ENCODE peak calls at places on chromosomes 4 and X, in nine cellular contexts. U is left lung; L is sigmoid colon; M is tibial artery; S is naive thymus-derived CD4-positive, alpha-beta T cell; H is fibroblast of mammary gland; O is PC-9; I is astrocyte of the spinal cord; R is OCI-LY7. T is an unnamed sample.

GRCh38 chr4:1235381-1236102 is 13.4 kb downstream of the CTBP1 start:
- DNase-seq in M (peak), L (peak), S (no peak), O (no peak), I (no peak), H (no peak), U (peak), R (no peak), T (no peak)

GRCh38 chrX:72526534-72527508 is 45.8 kb downstream of the HDAC8 start:
- DNase-seq in O (no peak), R (no peak), S (no peak), M (peak), U (no peak), H (peak), I (peak), L (no peak), T (no peak)

GRCh38 chrX:153375571-153375970 is 25.6 kb downstream of the PNMA6E start:
- DNase-seq in R (no peak), I (no peak), O (no peak), H (no peak), U (no peak), S (no peak), M (no peak), L (no peak), T (no peak)

GRCh38 chr4:8688908-8689445 is 96.4 kb downstream of the CPZ start:
- DNase-seq in R (no peak), S (no peak), M (peak), U (no peak), H (no peak), L (peak), O (no peak), I (no peak), T (no peak)

GRCh38 chr4:13548984-13549546 is 4.8 kb upstream of the NKX3-2 start:
- DNase-seq in S (peak), O (peak), U (peak), R (peak), L (peak), M (peak), I (peak), H (peak), T (peak)

GRCh38 chr4:81724925-81725329 is 253.2 kb upstream of the RASGEF1B start:
- DNase-seq in L (peak), O (no peak), I (no peak), U (peak), R (peak), S (no peak), H (peak), M (peak), T (no peak)

GRCh38 chr4:15654556-15655222 is 468 bp downstream of the FBXL5 start:
- DNase-seq in I (peak), S (no peak), U (peak), R (peak), L (peak), O (no peak), M (peak), H (peak), T (no peak)

GRCh38 chr4:82848706-82849105 is 42.2 kb downstream of the SEC31A start:
- DNase-seq in U (no peak), S (no peak), M (no peak), I (no peak), H (no peak), O (no peak), L (no peak), R (no peak), T (no peak)

GRCh38 chr4:19575959-19576358 is 675.7 kb upstream of the SLIT2 start:
- DNase-seq in M (no peak), R (peak), L (no peak), H (no peak), U (no peak), S (no peak), I (no peak), O (no peak), T (no peak)
- H3K4me3 ChIP-seq in M (no peak), R (no peak), L (no peak), H (no peak), U (no peak), S (no peak), I (no peak), O (no peak), T (no peak)

DNA sequence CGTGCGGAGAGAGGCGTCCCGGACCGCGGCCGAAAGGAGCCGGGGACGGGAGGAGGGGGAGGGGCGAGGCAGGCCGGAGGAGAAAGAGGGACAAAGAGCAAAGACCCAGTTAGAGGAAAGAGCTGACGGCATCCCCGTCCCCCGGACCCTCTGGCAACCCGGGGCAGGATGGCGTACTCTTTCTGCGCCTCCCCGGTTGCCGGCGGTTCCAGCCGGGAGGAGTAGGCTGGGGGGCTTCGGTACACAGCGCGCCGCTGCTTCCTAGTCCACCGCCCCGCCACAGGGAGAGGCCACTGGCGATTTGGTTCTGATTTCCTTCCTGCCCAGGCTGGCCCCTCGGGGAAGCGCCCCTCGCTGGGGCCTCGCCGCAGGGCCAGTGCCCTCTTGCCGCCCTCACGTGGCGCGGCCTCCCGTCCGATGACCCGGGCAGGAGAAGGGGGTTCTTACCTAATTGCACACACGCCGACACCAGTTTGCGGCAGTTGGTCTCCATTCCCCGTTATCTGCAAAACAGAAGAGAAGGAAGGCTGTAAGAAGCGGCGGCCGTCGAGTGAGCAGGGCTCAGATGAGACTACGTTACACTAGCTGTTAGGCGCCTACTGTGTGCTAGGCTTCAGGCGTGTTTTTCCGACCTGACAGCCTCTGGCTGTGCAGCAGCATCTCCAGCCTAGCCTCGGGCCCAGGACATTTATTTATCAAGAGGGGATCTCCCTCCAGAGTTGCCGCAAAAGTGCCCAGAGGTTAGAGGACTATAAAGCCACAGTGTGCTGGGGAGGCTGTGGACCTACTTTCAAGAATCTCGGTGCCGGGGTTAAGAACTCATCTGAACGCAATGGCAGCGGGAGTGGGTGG is 9.9 kb upstream of the PITX2 start:
- DNase-seq in M (no peak), R (no peak), O (no peak), L (no peak), H (no peak), U (no peak), S (no peak), I (no peak), T (no peak)
- H3K4me3 ChIP-seq in M (peak), R (no peak), O (no peak), L (no peak), H (peak), U (no peak), S (no peak), I (no peak), T (no peak)

DNA sequence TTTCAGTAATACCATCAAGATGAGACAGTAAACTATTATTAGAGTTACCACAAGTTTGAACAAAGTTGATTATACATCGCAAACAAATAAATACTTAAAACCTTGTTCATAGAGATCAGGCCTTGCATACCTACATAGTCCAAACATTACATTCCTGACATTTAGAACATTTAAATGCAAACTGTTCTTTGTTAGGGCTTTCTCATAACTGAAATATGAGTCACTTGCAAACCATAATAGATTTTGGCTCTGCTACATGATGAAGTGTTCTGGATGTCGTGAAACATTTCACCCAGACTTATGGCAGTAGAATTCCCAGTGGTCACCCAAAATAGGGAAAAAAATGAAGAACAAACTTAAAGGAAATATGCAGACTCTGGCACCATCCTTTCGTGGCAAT is 75.0 kb downstream of the FAT4 start:
- DNase-seq in I (peak), R (no peak), L (no peak), M (no peak), H (peak), O (peak), S (no peak), U (no peak), T (peak)
- H3K4me3 ChIP-seq in I (no peak), R (no peak), L (no peak), M (peak), H (peak), O (no peak), S (no peak), U (no peak), T (no peak)

GRCh38 chrX:129933700-129934099 is 27.7 kb downstream of the UTP14A start:
- DNase-seq in S (no peak), H (no peak), I (no peak), R (no peak), L (no peak), O (no peak), U (no peak), M (no peak), T (no peak)

GRCh38 chrX:129930941-129931410 is 25.0 kb downstream of the UTP14A start:
- DNase-seq in L (no peak), I (no peak), M (no peak), O (no peak), R (no peak), U (no peak), S (no peak), H (no peak), T (no peak)

GRCh38 chrX:129932792-129933321 is 26.9 kb downstream of the UTP14A start:
- DNase-seq in S (no peak), H (no peak), I (no peak), L (peak), M (no peak), R (no peak), O (peak), U (peak), T (no peak)

GRCh38 chrX:129932137-129932791 is 26.3 kb downstream of the UTP14A start:
- DNase-seq in I (peak), R (peak), M (peak), H (peak), S (peak), U (peak), L (peak), O (peak), T (peak)

DNA sequence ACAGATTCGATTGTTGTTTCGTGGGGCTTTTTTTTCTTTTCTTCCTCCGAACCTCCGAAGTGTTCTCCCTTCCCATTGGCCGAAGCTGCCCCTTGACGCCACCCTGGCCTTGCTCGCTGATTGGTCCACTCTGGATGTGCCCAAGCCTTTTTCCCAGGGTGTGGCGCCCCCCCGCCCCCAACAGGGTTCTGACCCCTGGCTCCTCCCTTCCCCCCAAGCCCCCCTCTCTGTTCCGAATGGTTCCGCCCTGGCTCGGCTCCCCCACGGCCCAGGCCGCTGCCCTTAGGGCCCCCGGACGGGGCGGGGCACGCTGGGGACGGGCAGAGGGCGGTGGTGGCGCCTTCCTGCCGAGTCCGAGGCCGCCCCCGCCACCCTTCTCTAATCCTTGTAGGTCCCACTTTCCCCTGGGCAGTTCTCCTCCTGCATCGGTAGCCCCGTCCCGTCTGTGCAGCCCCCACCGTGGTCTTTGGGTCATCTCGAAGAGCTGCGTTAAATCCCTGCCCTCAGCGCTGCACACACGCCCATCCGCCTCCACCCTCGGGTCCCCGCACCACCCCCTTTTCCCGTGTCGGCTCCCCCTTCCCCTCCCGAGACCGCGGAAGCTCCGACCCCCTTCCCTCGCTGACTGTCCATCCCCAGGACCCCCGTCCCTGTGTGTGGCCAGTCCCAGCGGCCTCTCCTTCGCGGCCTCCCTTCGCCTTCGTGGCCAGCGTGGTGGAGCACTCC is 25.6 kb downstream of the UTP14A start:
- DNase-seq in I (peak), U (peak), H (peak), R (peak), M (peak), L (peak), S (peak), O (peak), T (peak)
- H3K4me3 ChIP-seq in I (peak), U (peak), H (peak), R (peak), M (peak), L (peak), S (peak), O (peak), T (peak)

GRCh38 chr4:59818656-59819055 is 1381.5 kb upstream of the ADGRL3 start:
- DNase-seq in H (no peak), S (peak), I (peak), R (no peak), O (peak), M (no peak), L (no peak), U (no peak), T (no peak)
- H3K4me3 ChIP-seq in H (no peak), S (no peak), I (peak), R (no peak), O (no peak), M (no peak), L (no peak), U (no peak), T (no peak)

GRCh38 chr4:119139316-119139715 is 3.7 kb downstream of the MYOZ2 start:
- DNase-seq in M (no peak), I (no peak), S (no peak), H (peak), R (no peak), L (no peak), O (no peak), U (no peak), T (no peak)

GRCh38 chr4:119132306-119132705 is 3.3 kb upstream of the MYOZ2 start:
- DNase-seq in R (no peak), I (no peak), O (no peak), H (peak), U (no peak), M (no peak), L (no peak), S (no peak), T (no peak)

GRCh38 chr4:119138046-119138445 is 2.4 kb downstream of the MYOZ2 start:
- DNase-seq in M (no peak), O (no peak), H (peak), S (no peak), R (no peak), L (no peak), I (no peak), U (no peak), T (no peak)

GRCh38 chr4:119136541-119136940 is 909 bp downstream of the MYOZ2 start:
- DNase-seq in R (no peak), U (no peak), S (no peak), H (peak), M (no peak), L (no peak), I (no peak), O (no peak), T (no peak)

GRCh38 chr4:119135721-119136121 is at the start of gene MYOZ2:
- DNase-seq in S (no peak), O (no peak), H (peak), R (no peak), L (no peak), I (no peak), M (no peak), U (no peak), T (no peak)
- H3K4me3 ChIP-seq in S (no peak), O (no peak), H (no peak), R (no peak), L (no peak), I (no peak), M (no peak), U (no peak), T (no peak)

GRCh38 chr4:153488719-153489384 is 22.7 kb downstream of the TMEM131L start:
- DNase-seq in O (no peak), I (peak), U (peak), L (no peak), S (no peak), M (peak), H (no peak), R (no peak), T (no peak)
- H3K4me3 ChIP-seq in O (no peak), I (no peak), U (no peak), L (no peak), S (peak), M (peak), H (no peak), R (peak), T (no peak)

DNA sequence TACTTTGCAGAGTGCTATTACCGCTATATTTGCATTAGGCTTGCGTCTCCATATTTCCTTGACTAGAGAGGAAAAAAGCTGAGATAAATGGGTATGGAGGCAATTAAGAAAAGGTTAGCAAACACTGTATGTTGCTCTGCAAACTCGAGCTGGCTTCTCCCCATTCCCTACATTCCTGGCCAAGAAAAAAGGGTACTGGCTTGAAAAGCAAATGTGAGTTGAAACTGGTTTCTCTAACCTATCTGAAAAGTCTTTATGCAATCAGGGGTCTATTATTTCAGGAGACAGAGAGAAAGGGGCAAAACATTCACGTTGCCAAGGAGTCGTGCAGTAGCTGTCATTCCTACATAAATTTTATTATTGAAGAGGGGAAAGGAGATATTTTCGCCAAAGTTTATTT is 2.1 kb downstream of the TMEM47 start:
- DNase-seq in O (no peak), R (no peak), H (no peak), S (no peak), L (no peak), I (peak), M (no peak), U (no peak), T (no peak)
- H3K4me3 ChIP-seq in O (no peak), R (no peak), H (peak), S (no peak), L (peak), I (peak), M (peak), U (peak), T (peak)

GRCh38 chrX:7926914-7927258 is 327 bp downstream of the PNPLA4 start:
- DNase-seq in O (no peak), L (no peak), H (no peak), S (no peak), I (no peak), M (no peak), R (no peak), U (no peak), T (no peak)
- H3K4me3 ChIP-seq in O (peak), L (peak), H (peak), S (peak), I (peak), M (peak), R (peak), U (peak), T (peak)